ENCODE peak calls at places on chromosomes 11 and 22, in seven cellular contexts. F is iris pigment epithelial cell, X is heart right ventricle, Z is cardiac muscle cell, B is SW 1271, Y is mesendoderm, G is neural progenitor cell. R is an unnamed sample.
A peak's percentile ranks its signal among the peaks of the same experiment; 100 is the strongest.

GRCh38 chr11:95708681-95709080 is 80.9 kb downstream of the FAM76B start:
- DNase-seq in B (no peak), X (no peak), Y (no peak), F (no peak), Z (no peak), G (peak; percentile 50), R (no peak)

GRCh38 chr22:39254789-39255298 is 10.1 kb upstream of the PDGFB start:
- DNase-seq in Y (no peak), Z (no peak), X (no peak), G (no peak), F (peak; percentile 77), B (no peak), R (peak; percentile 88)

GRCh38 chr11:105168457-105168856 is 28.9 kb upstream of the CARD18 start:
- DNase-seq in Z (no peak), F (peak; percentile 39), X (no peak), G (no peak), B (no peak), Y (no peak), R (no peak)

GRCh38 chr11:76543006-76543703 is 98.3 kb downstream of the EMSY start:
- DNase-seq in F (no peak), G (no peak), B (no peak), Z (peak; percentile 55), Y (no peak), X (peak; percentile 36), R (no peak)

GRCh38 chr11:120182790-120183491 is 27.9 kb upstream of the OAF start:
- DNase-seq in Z (peak; percentile 74), G (no peak), B (peak; percentile 5), F (no peak), Y (peak; percentile 80), X (peak; percentile 52), R (no peak)

GRCh38 chr11:43515090-43515489 is 156.4 kb downstream of the TTC17 start:
- DNase-seq in Y (peak; percentile 53), Z (peak; percentile 46), G (peak; percentile 44), F (peak; percentile 9), B (no peak), X (no peak), R (no peak)

GRCh38 chr11:45383229-45383628 is 97.1 kb upstream of the SYT13 start:
- DNase-seq in B (no peak), G (no peak), F (peak; percentile 60), X (no peak), Y (no peak), Z (no peak), R (no peak)

GRCh38 chr11:16184588-16184987 is 171.8 kb downstream of the SOX6 start:
- DNase-seq in B (no peak), G (no peak), Z (no peak), X (no peak), F (peak; percentile 79), Y (peak; percentile 38), R (no peak)

GRCh38 chr11:28447226-28447625 is 339.0 kb downstream of the METTL15 start:
- DNase-seq in Z (no peak), X (no peak), G (no peak), F (peak; percentile 82), B (no peak), Y (no peak), R (no peak)

GRCh38 chr22:47012589-47013365 is 250.3 kb downstream of the TBC1D22A start:
- DNase-seq in F (no peak), G (no peak), B (no peak), X (no peak), Y (peak; percentile 34), Z (no peak), R (no peak)

GRCh38 chr11:64594159-64594939 is 3.3 kb downstream of the SLC22A12 start:
- DNase-seq in B (no peak), G (no peak), Z (no peak), X (no peak), F (no peak), Y (no peak), R (no peak)

GRCh38 chr11:44018127-44018521 is 29.7 kb upstream of the ACCSL start:
- DNase-seq in B (no peak), Z (no peak), Y (no peak), F (no peak), X (no peak), G (no peak), R (no peak)

GRCh38 chr22:31347251-31348008 is 1.3 kb upstream of the PATZ1 start:
- DNase-seq in X (peak; percentile 68), B (peak; percentile 33), F (peak; percentile 77), Z (peak; percentile 84), Y (peak; percentile 85), G (peak; percentile 80), R (peak; percentile 80)

GRCh38 chr11:130150790-130151189 is 8.8 kb upstream of the ST14 start:
- DNase-seq in F (no peak), X (no peak), Z (no peak), G (no peak), Y (no peak), B (no peak), R (no peak)

GRCh38 chr11:73295259-73295995 is 12.6 kb upstream of the ARHGEF17 start:
- DNase-seq in B (no peak), F (peak; percentile 75), X (peak; percentile 67), Z (peak; percentile 83), Y (peak; percentile 89), G (peak; percentile 88), R (no peak)

GRCh38 chr11:131632971-131633370 is 262.6 kb downstream of the NTM start:
- DNase-seq in Z (no peak), B (no peak), F (no peak), X (no peak), G (no peak), Y (no peak), R (no peak)

GRCh38 chr11:123125169-123125568 is 63.2 kb upstream of the HSPA8 start:
- DNase-seq in G (no peak), F (no peak), Z (no peak), Y (no peak), B (no peak), X (no peak), R (no peak)

GRCh38 chr11:94876645-94877445 is 96.5 kb downstream of the CWC15 start:
- DNase-seq in Z (peak; percentile 42), X (peak; percentile 62), F (peak; percentile 99), Y (peak; percentile 50), B (peak; percentile 96), G (no peak), R (peak; percentile 36)

GRCh38 chr11:34789196-34789834 is 126.9 kb downstream of the APIP start:
- DNase-seq in X (no peak), F (no peak), B (no peak), G (no peak), Z (no peak), Y (no peak), R (no peak)

GRCh38 chr11:98099371-98099770 is 921.4 kb upstream of the CNTN5 start:
- DNase-seq in F (no peak), X (no peak), B (no peak), Y (no peak), G (no peak), Z (no peak), R (no peak)

GRCh38 chr11:73652856-73653559 is 6.6 kb downstream of the PLEKHB1 start:
- DNase-seq in Z (no peak), B (no peak), F (no peak), X (no peak), G (no peak), Y (no peak), R (no peak)

GRCh38 chr11:134663506-134664313 is 251.7 kb upstream of the B3GAT1 start:
- DNase-seq in Z (no peak), F (no peak), X (no peak), G (no peak), B (no peak), Y (no peak), R (no peak)

GRCh38 chr22:39994046-39994565 is 648 bp upstream of the FAM83F start:
- DNase-seq in G (no peak), Z (no peak), Y (no peak), B (no peak), X (no peak), F (no peak), R (no peak)

GRCh38 chr11:77179048-77179447 is 51.0 kb downstream of the MYO7A start:
- DNase-seq in X (peak; percentile 13), Y (no peak), F (no peak), G (no peak), Z (no peak), B (no peak), R (no peak)

GRCh38 chr22:44129614-44129976 is 51.1 kb upstream of the PARVG start:
- DNase-seq in G (no peak), B (no peak), X (no peak), F (peak; percentile 18), Z (no peak), Y (peak; percentile 47), R (peak; percentile 83)

GRCh38 chr11:27282806-27283205 is 80.2 kb downstream of the CCDC34 start:
- DNase-seq in X (no peak), Z (no peak), B (no peak), Y (peak; percentile 57), G (peak; percentile 10), F (peak; percentile 50), R (peak; percentile 76)

GRCh38 chr11:74935285-74935684 is 13.6 kb downstream of the XRRA1 start:
- DNase-seq in Y (no peak), Z (no peak), X (no peak), G (no peak), F (no peak), B (no peak), R (no peak)

GRCh38 chr11:41879186-41879738 is 419.8 kb upstream of the LRRC4C start:
- DNase-seq in Y (peak; percentile 0), F (no peak), X (no peak), G (no peak), B (no peak), Z (no peak), R (no peak)

GRCh38 chr22:30605449-30606110 is 1.4 kb upstream of the TCN2 start:
- DNase-seq in X (peak; percentile 47), Y (peak; percentile 54), Z (peak; percentile 44), G (peak; percentile 47), B (no peak), F (peak; percentile 55), R (no peak)

GRCh38 chr22:37223965-37224551 is 11.8 kb upstream of the SSTR3 start:
- DNase-seq in X (no peak), Y (no peak), Z (no peak), G (no peak), B (no peak), F (no peak), R (no peak)